ENCODE peak calls at places on chromosomes 3 and 15, in ten cellular contexts. I is NT2/D1; L is lower lobe of right lung; O is prostate gland; C is effector memory CD4-positive, alpha-beta T cell; R is left ventricle myocardium inferior; J is hepatocyte; H is BE2C; Y is upper lobe of right lung; Z is adrenal gland. N is an unnamed sample.
A peak's percentile ranks its signal among the peaks of the same experiment; 100 is the strongest.

GRCh38 chr15:67189326-67190051 is 65.0 kb downstream of the AAGAB start:
- DNase-seq in I (no peak), L (no peak), O (no peak), C (no peak), R (peak; percentile 92), J (no peak), H (no peak), Y (no peak), Z (no peak), N (no peak)

GRCh38 chr3:160616721-160617120 is 51.4 kb upstream of the KPNA4 start:
- DNase-seq in I (no peak), L (no peak), O (no peak), C (no peak), R (no peak), J (no peak), H (no peak), Y (no peak), Z (no peak), N (no peak)

GRCh38 chr3:39226106-39226741 is 33.8 kb upstream of the XIRP1 start:
- DNase-seq in I (no peak), L (no peak), O (no peak), C (no peak), R (no peak), J (no peak), H (no peak), Y (no peak), Z (no peak), N (no peak)

GRCh38 chr3:72411843-72412242 is 436.4 kb downstream of the SHQ1 start:
- DNase-seq in I (no peak), L (no peak), O (no peak), C (no peak), R (no peak), J (no peak), H (no peak), Y (no peak), Z (no peak), N (no peak)

GRCh38 chr3:57592306-57592705 is 4.8 kb downstream of the ARF4 start:
- DNase-seq in I (no peak), L (no peak), O (no peak), C (no peak), R (no peak), J (no peak), H (no peak), Y (no peak), Z (no peak), N (no peak)

GRCh38 chr3:47197287-47197686 is 33.4 kb upstream of the SETD2 start:
- DNase-seq in I (no peak), L (no peak), O (no peak), C (no peak), R (no peak), J (no peak), H (no peak), Y (no peak), Z (no peak), N (no peak)

GRCh38 chr3:194640829-194641228 is 7.6 kb upstream of the TMEM44 start:
- DNase-seq in I (peak; percentile 30), L (no peak), O (no peak), C (no peak), R (no peak), J (no peak), H (peak; percentile 66), Y (no peak), Z (peak; percentile 10), N (peak; percentile 62)

GRCh38 chr3:170171563-170171962 is 10.0 kb downstream of the PHC3 start:
- DNase-seq in I (no peak), L (no peak), O (no peak), C (no peak), R (no peak), J (no peak), H (no peak), Y (no peak), Z (no peak), N (no peak)

GRCh38 chr3:99789322-99789721 is 28.3 kb upstream of the CMSS1 start:
- DNase-seq in I (no peak), L (no peak), O (no peak), C (no peak), R (no peak), J (peak; percentile 64), H (peak; percentile 53), Y (no peak), Z (peak; percentile 24), N (peak; percentile 18)

GRCh38 chr3:122786067-122786466 is 7.6 kb downstream of the HSPBAP1 start:
- DNase-seq in I (no peak), L (no peak), O (no peak), C (no peak), R (no peak), J (peak; percentile 46), H (no peak), Y (no peak), Z (peak; percentile 49), N (no peak)

GRCh38 chr15:100651253-100651652 is 48.9 kb downstream of the ASB7 start:
- DNase-seq in I (no peak), L (no peak), O (no peak), C (no peak), R (no peak), J (no peak), H (no peak), Y (no peak), Z (no peak), N (no peak)

GRCh38 chr15:63833246-63833696 is 477 bp downstream of the HERC1 start:
- DNase-seq in I (no peak), L (peak; percentile 68), O (peak; percentile 5), C (no peak), R (peak; percentile 32), J (peak; percentile 72), H (peak; percentile 42), Y (peak; percentile 76), Z (peak; percentile 25), N (peak; percentile 24)

GRCh38 chr15:51647128-51647562 is 24.6 kb upstream of the DMXL2 start:
- DNase-seq in I (no peak), L (peak; percentile 65), O (no peak), C (no peak), R (peak; percentile 45), J (no peak), H (peak; percentile 86), Y (no peak), Z (peak; percentile 67), N (no peak)

GRCh38 chr15:25688166-25688565 is 175.0 kb downstream of the ATP10A start:
- DNase-seq in I (no peak), L (no peak), O (no peak), C (no peak), R (no peak), J (no peak), H (no peak), Y (peak; percentile 35), Z (no peak), N (no peak)

GRCh38 chr15:39624806-39625205 is 43.9 kb downstream of the THBS1 start:
- DNase-seq in I (no peak), L (peak; percentile 44), O (no peak), C (peak; percentile 76), R (peak; percentile 45), J (peak; percentile 43), H (no peak), Y (no peak), Z (peak; percentile 67), N (no peak)

GRCh38 chr3:117752984-117753717 is 1043.6 kb downstream of the TUSC7 start:
- DNase-seq in I (no peak), L (no peak), O (no peak), C (no peak), R (no peak), J (no peak), H (no peak), Y (no peak), Z (no peak), N (no peak)

GRCh38 chr15:84625125-84625524 is 24.3 kb downstream of the ZSCAN2 start:
- DNase-seq in I (no peak), L (no peak), O (no peak), C (no peak), R (no peak), J (no peak), H (no peak), Y (no peak), Z (no peak), N (no peak)
- H3K4me1 ChIP-seq in I (no peaks in the 10 kb centered on the region), L (no peaks in the 10 kb centered on the region), O (no peaks in the 10 kb centered on the region), C (no peaks in the 10 kb centered on the region), R (peaks cover 2% of the 10 kb centered on the region), J (no peaks in the 10 kb centered on the region), H (no peaks in the 10 kb centered on the region), Y (no peaks in the 10 kb centered on the region), Z (no peaks in the 10 kb centered on the region), N (peaks cover 1% of the 10 kb centered on the region)

GRCh38 chr15:92920595-92921169 is 20.6 kb downstream of the CHD2 start:
- DNase-seq in I (no peak), L (no peak), O (peak; percentile 53), C (no peak), R (no peak), J (no peak), H (no peak), Y (no peak), Z (no peak), N (no peak)
- H3K4me1 ChIP-seq in I (peaks cover 3% of the 10 kb centered on the region), L (peaks cover 84% of the 10 kb centered on the region), O (peaks cover 18% of the 10 kb centered on the region), C (peaks cover 33% of the 10 kb centered on the region), R (peaks cover 88% of the 10 kb centered on the region), J (peaks cover 69% of the 10 kb centered on the region), H (peaks cover 16% of the 10 kb centered on the region), Y (peaks cover 88% of the 10 kb centered on the region), Z (peaks cover 27% of the 10 kb centered on the region), N (peaks cover 33% of the 10 kb centered on the region)

GRCh38 chr15:72202302-72202701 is 4.7 kb upstream of the GRAMD2A start:
- DNase-seq in I (no peak), L (no peak), O (no peak), C (no peak), R (no peak), J (no peak), H (no peak), Y (no peak), Z (no peak), N (no peak)
- H3K4me1 ChIP-seq in I (peaks cover 12% of the 10 kb centered on the region), L (peaks cover 29% of the 10 kb centered on the region), O (no peaks in the 10 kb centered on the region), C (no peaks in the 10 kb centered on the region), R (peaks cover 65% of the 10 kb centered on the region), J (no peaks in the 10 kb centered on the region), H (peaks cover 20% of the 10 kb centered on the region), Y (peaks cover 14% of the 10 kb centered on the region), Z (no peaks in the 10 kb centered on the region), N (no peaks in the 10 kb centered on the region)

DNA sequence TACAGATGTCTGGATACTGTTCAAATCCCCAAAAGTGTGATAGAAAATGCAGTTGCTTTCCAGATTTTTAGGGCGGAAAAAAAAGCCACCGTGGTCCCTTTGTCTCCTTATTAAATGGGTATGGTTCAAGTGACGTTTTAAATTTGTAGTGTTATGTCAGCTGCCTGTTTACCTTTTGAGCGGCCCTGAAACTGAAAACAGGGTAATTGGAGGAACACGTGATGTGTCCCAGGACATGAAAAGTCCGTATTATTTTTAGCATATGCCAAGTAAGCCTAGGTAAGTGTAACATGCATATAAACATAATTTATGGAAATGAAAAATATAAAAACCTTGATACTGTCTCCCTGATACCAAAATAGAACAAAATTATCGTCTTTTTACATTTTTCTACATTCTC is 109.1 kb upstream of the PDZRN3 start:
- DNase-seq in I (no peak), L (no peak), O (no peak), C (no peak), R (no peak), J (no peak), H (no peak), Y (no peak), Z (no peak), N (no peak)
- H3K4me1 ChIP-seq in I (no peaks in the 10 kb centered on the region), L (no peaks in the 10 kb centered on the region), O (no peaks in the 10 kb centered on the region), C (no peaks in the 10 kb centered on the region), R (peaks cover 17% of the 10 kb centered on the region), J (no peaks in the 10 kb centered on the region), H (no peaks in the 10 kb centered on the region), Y (peaks cover under 1% of the 10 kb centered on the region), Z (no peaks in the 10 kb centered on the region), N (no peaks in the 10 kb centered on the region)

GRCh38 chr15:75049392-75049791 is 26.0 kb downstream of the PPCDC start:
- DNase-seq in I (no peak), L (peak; percentile 79), O (peak; percentile 76), C (no peak), R (peak; percentile 86), J (peak; percentile 58), H (peak; percentile 82), Y (peak; percentile 89), Z (peak; percentile 87), N (no peak)
- H3K4me1 ChIP-seq in I (peaks cover 22% of the 10 kb centered on the region), L (peaks cover 64% of the 10 kb centered on the region), O (peaks cover 11% of the 10 kb centered on the region), C (peaks cover 8% of the 10 kb centered on the region), R (peaks cover 100% of the 10 kb centered on the region), J (peaks cover 38% of the 10 kb centered on the region), H (peaks cover 29% of the 10 kb centered on the region), Y (peaks cover 64% of the 10 kb centered on the region), Z (peaks cover 43% of the 10 kb centered on the region), N (no peaks in the 10 kb centered on the region)

N was measured in DND-41.